ENCODE peak calls at places on chromosome 1, in seven cellular contexts. V is dorsolateral prefrontal cortex; K is PC-3; F is A549; M is RWPE2; P is testis; C is naive thymus-derived CD4-positive, alpha-beta T cell. O is an unnamed sample.

GRCh38 chr1:44021156-44021555 is 10.1 kb downstream of the SLC6A9 start:
- DNase-seq in V (no peak), K (no peak), F (no peak), M (no peak), P (no peak), C (no peak), O (no peak)

GRCh38 chr1:177913762-177914540 is 55.9 kb downstream of the SEC16B start:
- DNase-seq in V (no peak), K (peak), F (peak), M (no peak), P (peak), C (no peak), O (no peak)

GRCh38 chr1:230611128-230611914 is 31.0 kb upstream of the COG2 start:
- DNase-seq in V (no peak), K (no peak), F (no peak), M (no peak), P (no peak), C (no peak), O (no peak)

GRCh38 chr1:113210248-113210647 is 137.2 kb downstream of the LRIG2 start:
- DNase-seq in V (no peak), K (no peak), F (no peak), M (no peak), P (no peak), C (no peak), O (no peak)

GRCh38 chr1:101996830-101997485 is at the start of gene OLFM3:
- DNase-seq in V (peak), K (no peak), F (no peak), M (no peak), P (peak), C (no peak), O (no peak)

GRCh38 chr1:242824435-242824834 is 299.9 kb upstream of the PLD5 start:
- DNase-seq in V (no peak), K (peak), F (peak), M (no peak), P (no peak), C (no peak), O (no peak)

GRCh38 chr1:37995773-37996379 is 6.1 kb upstream of the SF3A3 start:
- DNase-seq in V (no peak), K (no peak), F (no peak), M (no peak), P (peak), C (no peak), O (no peak)

GRCh38 chr1:103958699-103959098 is 209.0 kb downstream of the AMY1C start:
- DNase-seq in V (no peak), K (no peak), F (no peak), M (no peak), P (no peak), C (no peak), O (no peak)

GRCh38 chr1:36561365-36561731 is 78.6 kb upstream of the CSF3R start:
- DNase-seq in V (no peak), K (no peak), F (no peak), M (peak), P (peak), C (no peak), O (no peak)

GRCh38 chr1:215766521-215766920 is 199.4 kb downstream of the KCTD3 start:
- DNase-seq in V (no peak), K (no peak), F (no peak), M (no peak), P (no peak), C (no peak), O (no peak)

GRCh38 chr1:215768303-215768702 is 201.2 kb downstream of the KCTD3 start:
- DNase-seq in V (no peak), K (no peak), F (no peak), M (no peak), P (no peak), C (no peak), O (no peak)

DNA sequence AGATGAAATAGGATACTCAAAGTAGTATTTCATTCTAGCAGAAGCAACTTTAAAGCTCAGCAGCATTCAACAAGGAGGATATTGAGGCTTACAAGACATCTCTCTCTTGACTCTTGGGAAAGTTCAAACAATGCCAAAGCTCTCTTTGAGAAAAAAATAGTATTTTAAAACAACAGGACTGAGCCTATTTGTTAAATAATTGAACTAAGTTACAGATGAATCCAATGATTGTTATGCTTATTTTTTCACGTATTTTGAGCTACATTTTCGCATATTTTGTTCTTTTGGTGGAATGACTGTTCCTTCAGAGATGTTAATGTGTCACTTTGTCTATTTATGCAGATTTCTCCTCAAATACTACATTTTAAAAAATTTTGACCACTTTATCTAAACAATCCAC is 200.7 kb downstream of the KCTD3 start:
- DNase-seq in V (no peak), K (no peak), F (no peak), M (no peak), P (no peak), C (no peak), O (no peak)
- H3K27ac ChIP-seq in V (no peak), K (no peak), F (no peak), M (no peak), P (no peak), C (no peak), O (no peak)

GRCh38 chr1:160437432-160438319 is 37.3 kb downstream of the VANGL2 start:
- DNase-seq in V (no peak), K (no peak), F (no peak), M (no peak), P (no peak), C (peak), O (no peak)

GRCh38 chr1:160436975-160437374 is 36.6 kb downstream of the VANGL2 start:
- DNase-seq in V (no peak), K (no peak), F (no peak), M (no peak), P (no peak), C (no peak), O (no peak)

GRCh38 chr1:160439718-160440117 is 39.4 kb downstream of the VANGL2 start:
- DNase-seq in V (no peak), K (no peak), F (no peak), M (no peak), P (no peak), C (no peak), O (no peak)

GRCh38 chr1:160438935-160439334 is 38.6 kb downstream of the VANGL2 start:
- DNase-seq in V (no peak), K (no peak), F (no peak), M (no peak), P (no peak), C (no peak), O (no peak)

DNA sequence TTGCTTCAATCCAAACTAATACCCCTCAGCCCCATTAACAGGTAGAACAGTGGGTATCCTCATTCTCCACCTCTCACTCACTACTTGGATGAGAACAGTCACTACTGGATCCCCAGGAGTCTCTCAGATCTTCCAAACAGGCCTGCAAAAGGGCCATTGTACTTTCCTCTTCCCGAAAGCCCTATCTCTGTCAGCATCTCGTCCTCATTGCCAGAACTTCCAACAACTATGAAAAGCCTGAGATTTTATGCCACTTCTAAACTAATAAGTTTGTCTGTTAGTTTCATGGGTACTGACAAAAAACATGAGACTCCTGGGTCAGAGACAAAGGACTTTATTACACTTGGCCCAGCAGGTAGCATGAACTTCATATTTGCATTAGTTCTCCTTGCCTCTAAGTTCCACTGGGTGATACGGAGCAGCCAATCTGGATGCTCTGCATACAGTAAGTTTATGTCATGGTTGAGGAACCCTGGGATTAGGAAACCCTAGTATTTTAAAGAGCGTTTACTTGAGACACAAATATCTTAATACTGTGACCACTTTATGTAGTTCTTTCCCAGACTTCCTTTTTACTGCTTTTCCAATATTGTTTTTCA is 38.1 kb downstream of the VANGL2 start:
- DNase-seq in V (no peak), K (no peak), F (no peak), M (no peak), P (no peak), C (no peak), O (no peak)
- H3K27ac ChIP-seq in V (no peak), K (no peak), F (no peak), M (no peak), P (no peak), C (peak), O (peak)

GRCh38 chr1:115753830-115754229 is 14.7 kb downstream of the CASQ2 start:
- DNase-seq in V (no peak), K (no peak), F (no peak), M (no peak), P (no peak), C (no peak), O (no peak)

GRCh38 chr1:115753371-115753770 is 15.1 kb downstream of the CASQ2 start:
- DNase-seq in V (no peak), K (no peak), F (no peak), M (no peak), P (no peak), C (no peak), O (no peak)

GRCh38 chr1:115744876-115745275 is 23.6 kb downstream of the CASQ2 start:
- DNase-seq in V (no peak), K (peak), F (no peak), M (no peak), P (no peak), C (no peak), O (no peak)

GRCh38 chr1:115746021-115746690 is 22.4 kb downstream of the CASQ2 start:
- DNase-seq in V (no peak), K (peak), F (no peak), M (no peak), P (no peak), C (no peak), O (no peak)

GRCh38 chr1:115748396-115749130 is 20.0 kb downstream of the CASQ2 start:
- DNase-seq in V (no peak), K (peak), F (peak), M (no peak), P (no peak), C (no peak), O (no peak)
- H3K27ac ChIP-seq in V (no peak), K (peak), F (no peak), M (no peak), P (no peak), C (no peak), O (no peak)

GRCh38 chr1:236845830-236846229 is 50.7 kb downstream of the MTR start:
- DNase-seq in V (no peak), K (no peak), F (no peak), M (no peak), P (peak), C (no peak), O (no peak)
- H3K27ac ChIP-seq in V (no peak), K (no peak), F (no peak), M (no peak), P (no peak), C (no peak), O (no peak)

DNA sequence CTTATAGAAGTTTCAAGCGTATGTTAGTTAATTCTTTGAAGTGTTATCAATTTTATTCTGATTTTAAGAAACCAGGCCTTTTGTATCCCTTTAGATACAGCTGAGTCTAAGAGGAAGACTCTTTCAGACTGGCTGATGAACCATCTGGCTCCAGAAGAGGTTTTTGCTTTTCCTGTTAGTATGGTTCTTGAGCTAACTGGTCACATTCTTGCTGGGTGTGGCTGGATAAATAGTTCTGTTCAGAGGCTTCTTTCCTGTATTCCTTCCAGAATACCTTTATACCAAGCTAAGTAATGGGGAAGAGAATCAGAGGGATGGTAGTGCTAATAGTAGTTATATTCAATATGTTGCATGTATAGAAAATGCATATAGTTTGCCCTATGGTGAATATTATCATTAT is 12.5 kb downstream of the HS2ST1 start:
- DNase-seq in V (no peak), K (no peak), F (no peak), M (no peak), P (no peak), C (no peak), O (no peak)
- H3K27ac ChIP-seq in V (no peak), K (no peak), F (no peak), M (no peak), P (no peak), C (no peak), O (no peak)

O was measured in CD8-positive, alpha-beta T cell.